ENCODE peak calls at places on chromosomes 5 and 9, in six cellular contexts. M is hepatocyte; S is left ventricle myocardium inferior; Z is CD4-positive, alpha-beta memory T cell; N is GM23248; B is IMR-90. F is an unnamed sample.

GRCh38 chr5:10527281-10527950 is 36.5 kb upstream of the ANKRD33B start:
- DNase-seq in M (no peak), S (no peak), Z (no peak), N (peak; percentile 56), B (peak; percentile 23), F (no peak)

GRCh38 chr5:74188341-74188740 is 452.2 kb downstream of the ENC1 start:
- DNase-seq in M (no peak), S (no peak), Z (no peak), N (peak; percentile 9), B (no peak), F (no peak)

GRCh38 chr5:96942911-96943310 is 7.0 kb downstream of the LNPEP start:
- DNase-seq in M (no peak), S (no peak), Z (no peak), N (peak; percentile 77), B (peak; percentile 41), F (no peak)

GRCh38 chr5:125269926-125270325 is 523.5 kb upstream of the ZNF608 start:
- DNase-seq in M (peak; percentile 24), S (no peak), Z (no peak), N (no peak), B (no peak), F (no peak)

GRCh38 chr5:149840226-149840825 is 104.3 kb downstream of the PDE6A start:
- DNase-seq in M (no peak), S (no peak), Z (no peak), N (no peak), B (no peak), F (no peak)

GRCh38 chr9:88998911-88999310 is 7.6 kb downstream of the S1PR3 start:
- DNase-seq in M (no peak), S (peak; percentile 66), Z (no peak), N (peak; percentile 57), B (no peak), F (peak; percentile 97)

GRCh38 chr5:173858675-173859121 is 29.5 kb upstream of the CPEB4 start:
- DNase-seq in M (no peak), S (no peak), Z (no peak), N (no peak), B (no peak), F (no peak)

GRCh38 chr5:154397652-154398406 is 48.0 kb upstream of the SAP30L start:
- DNase-seq in M (no peak), S (no peak), Z (no peak), N (no peak), B (no peak), F (no peak)

GRCh38 chr9:95003694-95004451 is 277.4 kb downstream of the AOPEP start:
- DNase-seq in M (peak; percentile 76), S (peak; percentile 66), Z (no peak), N (peak; percentile 83), B (peak; percentile 53), F (peak; percentile 85)

GRCh38 chr9:131704195-131704983 is 35.5 kb downstream of the RAPGEF1 start:
- DNase-seq in M (no peak), S (no peak), Z (no peak), N (no peak), B (no peak), F (no peak)

GRCh38 chr5:41009228-41009627 is 61.9 kb downstream of the MROH2B start:
- DNase-seq in M (no peak), S (no peak), Z (no peak), N (peak; percentile 16), B (peak; percentile 32), F (no peak)

GRCh38 chr5:55868846-55869245 is 17.7 kb downstream of the IL31RA start:
- DNase-seq in M (peak; percentile 76), S (no peak), Z (no peak), N (peak; percentile 97), B (peak; percentile 99), F (no peak)

GRCh38 chr5:33166522-33166921 is 274.2 kb upstream of the TARS1 start:
- DNase-seq in M (no peak), S (no peak), Z (no peak), N (no peak), B (no peak), F (no peak)

GRCh38 chr5:128528126-128528525 is 9.9 kb downstream of the FBN2 start:
- DNase-seq in M (no peak), S (no peak), Z (no peak), N (no peak), B (no peak), F (no peak)

GRCh38 chr9:109098221-109098959 is 21.4 kb downstream of the TMEM245 start:
- DNase-seq in M (peak; percentile 40), S (no peak), Z (no peak), N (peak; percentile 72), B (peak; percentile 65), F (no peak)

GRCh38 chr5:4246447-4246846 is 650.8 kb downstream of the IRX1 start:
- DNase-seq in M (no peak), S (no peak), Z (no peak), N (no peak), B (no peak), F (no peak)

GRCh38 chr9:137082925-137083290 is 3.9 kb upstream of the MAN1B1 start:
- DNase-seq in M (no peak), S (no peak), Z (no peak), N (peak; percentile 5), B (no peak), F (no peak)

GRCh38 chr5:137666109-137666850 is 69.6 kb downstream of the KLHL3 start:
- DNase-seq in M (no peak), S (no peak), Z (peak; percentile 49), N (peak; percentile 45), B (peak; percentile 28), F (no peak)

GRCh38 chr9:88106492-88106891 is 31.8 kb downstream of the SPATA31C2 start:
- DNase-seq in M (peak; percentile 59), S (no peak), Z (no peak), N (peak; percentile 67), B (peak; percentile 36), F (no peak)

GRCh38 chr9:27426717-27427645 is 97.1 kb upstream of the IFNK start:
- DNase-seq in M (no peak), S (no peak), Z (no peak), N (peak; percentile 36), B (peak; percentile 18), F (no peak)

GRCh38 chr5:58107704-58108103 is 352.2 kb downstream of the PLK2 start:
- DNase-seq in M (peak; percentile 15), S (no peak), Z (no peak), N (peak; percentile 27), B (peak; percentile 59), F (no peak)

GRCh38 chr5:30099634-30100033 is 1093.9 kb upstream of the CDH6 start:
- DNase-seq in M (no peak), S (no peak), Z (no peak), N (no peak), B (no peak), F (no peak)

GRCh38 chr5:178854284-178854683 is 5.5 kb upstream of the ZNF354B start:
- DNase-seq in M (no peak), S (no peak), Z (no peak), N (no peak), B (no peak), F (no peak)

GRCh38 chr9:138067594-138068367 is 190.2 kb downstream of the CACNA1B start:
- DNase-seq in M (no peak), S (no peak), Z (no peak), N (no peak), B (no peak), F (no peak)

GRCh38 chr5:180049357-180049673 is 22.2 kb downstream of the RNF130 start:
- DNase-seq in M (no peak), S (no peak), Z (no peak), N (no peak), B (no peak), F (no peak)

GRCh38 chr5:16690243-16690839 is 73.5 kb upstream of the RETREG1 start:
- DNase-seq in M (peak; percentile 67), S (no peak), Z (no peak), N (peak; percentile 69), B (peak; percentile 51), F (no peak)

GRCh38 chr9:105686936-105687335 is 7.4 kb upstream of the TMEM38B start:
- DNase-seq in M (no peak), S (no peak), Z (no peak), N (no peak), B (no peak), F (no peak)
- H3K4me3 ChIP-seq in M (no peak overlapping the region), S (no peak overlapping the region), Z (no peak overlapping the region), N (no peak overlapping the region), B (no peak overlapping the region), F (no peak overlapping the region)

GRCh38 chr5:915946-916345 is 23.3 kb downstream of the TRIP13 start:
- DNase-seq in M (no peak), S (no peak), Z (no peak), N (no peak), B (no peak), F (no peak)
- H3K9me3 ChIP-seq in M (no peaks in the 10 kb centered on the region), S (peaks cover 3% of the 10 kb centered on the region), Z (no peaks in the 10 kb centered on the region), N (no peaks in the 10 kb centered on the region), B (no peaks in the 10 kb centered on the region), F (no peaks in the 10 kb centered on the region)

GRCh38 chr5:14155730-14156129 is 12.6 kb downstream of the TRIO start:
- DNase-seq in M (no peak), S (no peak), Z (no peak), N (no peak), B (no peak), F (no peak)
- H3K4me3 ChIP-seq in M (no peak overlapping the region), S (no peak overlapping the region), Z (no peak overlapping the region), N (peak overlapping the region; percentile 63), B (peak overlapping the region; percentile 19), F (no peak overlapping the region)

DNA sequence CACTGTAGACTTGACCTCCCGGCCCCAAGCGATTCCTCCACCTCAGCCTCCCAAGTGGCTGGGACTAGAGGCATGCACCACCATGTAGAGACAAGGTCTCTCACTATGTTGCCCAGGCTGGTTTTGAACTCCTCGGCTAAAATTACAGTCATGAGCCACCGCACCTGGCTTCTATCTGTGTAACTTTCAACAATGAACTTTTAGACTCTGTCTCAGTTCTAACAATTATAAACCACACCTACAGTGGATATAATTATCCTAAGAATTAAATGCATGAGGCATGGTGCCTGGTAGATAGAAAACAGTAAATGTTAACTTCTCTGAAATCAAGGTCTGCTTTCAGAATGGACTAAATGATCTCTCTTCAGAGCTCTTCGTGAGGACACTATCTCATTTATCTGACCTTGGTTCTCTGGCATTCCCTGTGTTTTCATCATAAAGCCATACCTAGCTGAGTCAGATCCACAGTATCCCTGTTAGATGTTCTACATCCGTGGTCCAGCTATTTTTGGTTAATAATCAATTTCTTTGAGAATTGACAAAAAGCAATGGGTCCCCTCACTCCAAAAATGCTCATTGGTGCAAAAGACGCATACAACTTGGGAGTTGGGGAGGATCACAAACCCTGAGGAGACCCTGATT is 7.2 kb downstream of the HAVCR1 start:
- DNase-seq in M (no peak), S (no peak), Z (no peak), N (no peak), B (no peak), F (no peak)
- H3K9me3 ChIP-seq in M (no peaks in the 10 kb centered on the region), S (no peaks in the 10 kb centered on the region), Z (no peaks in the 10 kb centered on the region), N (no peaks in the 10 kb centered on the region), B (peaks cover 5% of the 10 kb centered on the region), F (no peaks in the 10 kb centered on the region)

DNA sequence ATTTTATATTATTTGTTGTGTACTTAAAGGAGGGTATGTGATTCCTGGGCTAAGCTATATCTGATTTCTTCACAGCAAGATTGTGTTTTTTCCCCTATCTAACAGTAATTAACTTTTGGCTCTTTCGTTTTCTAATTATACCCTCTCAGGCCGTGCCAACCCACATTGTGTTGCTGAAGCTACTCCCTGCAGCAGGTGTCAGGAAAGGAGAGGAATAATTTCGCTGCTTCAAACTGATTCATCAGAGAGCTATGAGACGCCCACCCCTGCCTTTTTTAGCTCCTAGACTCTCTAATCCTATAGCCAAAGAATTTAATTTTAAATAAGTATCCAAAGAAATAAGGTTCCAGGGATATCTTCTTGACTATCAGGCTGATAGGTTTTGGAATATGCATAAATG is 3.8 kb downstream of the CAVIN4 start:
- DNase-seq in M (no peak), S (no peak), Z (no peak), N (no peak), B (no peak), F (no peak)
- H3K4me3 ChIP-seq in M (no peak overlapping the region), S (peak overlapping the region; percentile 67), Z (no peak overlapping the region), N (no peak overlapping the region), B (no peak overlapping the region), F (no peak overlapping the region)

F was measured in tibial artery.